ENCODE peak calls at places on chromosome 13, in nine cellular contexts. One of them, this sample, is unnamed.

GRCh38 chr13:109114991-109115390 is 485.6 kb downstream of the MYO16 start:
- DNase-seq in thoracic aorta: no peak
- DNase-seq in GM23248: no peak
- DNase-seq in stimulated activated CD4-positive, alpha-beta T cell treated with anti-CD3 and anti-CD28 coated beads, Interleukin-12 subunit alpha, Interleukin-12 subunit beta, amount 100 ng/mL, for 4 hours: no peak
- DNase-seq in heart right ventricle: no peak
- DNase-seq in left ventricle myocardium inferior: no peak
- DNase-seq in activated naive CD4-positive, alpha-beta T cell treated with anti-CD3 and anti-CD28 coated beads, Interleukin-2, amount 50 U/mL, for 72 hours: no peak
- DNase-seq in Peyer's patch: no peak
- DNase-seq in AG04450: no peak
- DNase-seq in this sample: no peak

GRCh38 chr13:80214521-80214941 is 126.4 kb downstream of the SPRY2 start:
- DNase-seq in heart right ventricle: no peak
- DNase-seq in thoracic aorta: no peak
- DNase-seq in left ventricle myocardium inferior: no peak
- DNase-seq in Peyer's patch: no peak
- DNase-seq in activated naive CD4-positive, alpha-beta T cell treated with anti-CD3 and anti-CD28 coated beads, Interleukin-2, amount 50 U/mL, for 72 hours: no peak
- DNase-seq in stimulated activated CD4-positive, alpha-beta T cell treated with anti-CD3 and anti-CD28 coated beads, Interleukin-12 subunit alpha, Interleukin-12 subunit beta, amount 100 ng/mL, for 4 hours: no peak
- DNase-seq in AG04450: peak
- DNase-seq in GM23248: no peak
- DNase-seq in this sample: no peak

GRCh38 chr13:113373811-113374485 is 10.0 kb upstream of the GRTP1 start:
- DNase-seq in left ventricle myocardium inferior: no peak
- DNase-seq in thoracic aorta: no peak
- DNase-seq in activated naive CD4-positive, alpha-beta T cell treated with anti-CD3 and anti-CD28 coated beads, Interleukin-2, amount 50 U/mL, for 72 hours: no peak
- DNase-seq in AG04450: no peak
- DNase-seq in GM23248: no peak
- DNase-seq in stimulated activated CD4-positive, alpha-beta T cell treated with anti-CD3 and anti-CD28 coated beads, Interleukin-12 subunit alpha, Interleukin-12 subunit beta, amount 100 ng/mL, for 4 hours: no peak
- DNase-seq in Peyer's patch: no peak
- DNase-seq in heart right ventricle: no peak
- DNase-seq in this sample: no peak

GRCh38 chr13:27309401-27309958 is 38.9 kb downstream of the RASL11A start:
- DNase-seq in Peyer's patch: no peak
- DNase-seq in GM23248: no peak
- DNase-seq in AG04450: no peak
- DNase-seq in left ventricle myocardium inferior: no peak
- DNase-seq in thoracic aorta: no peak
- DNase-seq in heart right ventricle: no peak
- DNase-seq in activated naive CD4-positive, alpha-beta T cell treated with anti-CD3 and anti-CD28 coated beads, Interleukin-2, amount 50 U/mL, for 72 hours: no peak
- DNase-seq in stimulated activated CD4-positive, alpha-beta T cell treated with anti-CD3 and anti-CD28 coated beads, Interleukin-12 subunit alpha, Interleukin-12 subunit beta, amount 100 ng/mL, for 4 hours: no peak
- DNase-seq in this sample: no peak

GRCh38 chr13:102312841-102313240 is 89.0 kb downstream of the FGF14 start:
- DNase-seq in heart right ventricle: no peak
- DNase-seq in GM23248: no peak
- DNase-seq in activated naive CD4-positive, alpha-beta T cell treated with anti-CD3 and anti-CD28 coated beads, Interleukin-2, amount 50 U/mL, for 72 hours: no peak
- DNase-seq in AG04450: no peak
- DNase-seq in Peyer's patch: no peak
- DNase-seq in thoracic aorta: no peak
- DNase-seq in stimulated activated CD4-positive, alpha-beta T cell treated with anti-CD3 and anti-CD28 coated beads, Interleukin-12 subunit alpha, Interleukin-12 subunit beta, amount 100 ng/mL, for 4 hours: no peak
- DNase-seq in left ventricle myocardium inferior: no peak
- DNase-seq in this sample: no peak

GRCh38 chr13:22357132-22357531 is 686.3 kb downstream of the FGF9 start:
- DNase-seq in AG04450: no peak
- DNase-seq in Peyer's patch: no peak
- DNase-seq in stimulated activated CD4-positive, alpha-beta T cell treated with anti-CD3 and anti-CD28 coated beads, Interleukin-12 subunit alpha, Interleukin-12 subunit beta, amount 100 ng/mL, for 4 hours: no peak
- DNase-seq in thoracic aorta: no peak
- DNase-seq in left ventricle myocardium inferior: no peak
- DNase-seq in heart right ventricle: no peak
- DNase-seq in GM23248: no peak
- DNase-seq in activated naive CD4-positive, alpha-beta T cell treated with anti-CD3 and anti-CD28 coated beads, Interleukin-2, amount 50 U/mL, for 72 hours: no peak
- DNase-seq in this sample: no peak

GRCh38 chr13:110541526-110541920 is 20.0 kb downstream of the RAB20 start:
- DNase-seq in left ventricle myocardium inferior: no peak
- DNase-seq in GM23248: peak
- DNase-seq in thoracic aorta: no peak
- DNase-seq in Peyer's patch: peak
- DNase-seq in heart right ventricle: no peak
- DNase-seq in AG04450: no peak
- DNase-seq in activated naive CD4-positive, alpha-beta T cell treated with anti-CD3 and anti-CD28 coated beads, Interleukin-2, amount 50 U/mL, for 72 hours: no peak
- DNase-seq in stimulated activated CD4-positive, alpha-beta T cell treated with anti-CD3 and anti-CD28 coated beads, Interleukin-12 subunit alpha, Interleukin-12 subunit beta, amount 100 ng/mL, for 4 hours: no peak
- DNase-seq in this sample: no peak

GRCh38 chr13:25980255-25980654 is 71.6 kb downstream of the SHISA2 start:
- DNase-seq in thoracic aorta: no peak
- DNase-seq in AG04450: no peak
- DNase-seq in heart right ventricle: no peak
- DNase-seq in activated naive CD4-positive, alpha-beta T cell treated with anti-CD3 and anti-CD28 coated beads, Interleukin-2, amount 50 U/mL, for 72 hours: no peak
- DNase-seq in Peyer's patch: no peak
- DNase-seq in stimulated activated CD4-positive, alpha-beta T cell treated with anti-CD3 and anti-CD28 coated beads, Interleukin-12 subunit alpha, Interleukin-12 subunit beta, amount 100 ng/mL, for 4 hours: no peak
- DNase-seq in left ventricle myocardium inferior: no peak
- DNase-seq in GM23248: peak
- DNase-seq in this sample: no peak

GRCh38 chr13:31008400-31009115 is 76.1 kb downstream of the TEX26 start:
- DNase-seq in left ventricle myocardium inferior: no peak
- DNase-seq in heart right ventricle: no peak
- DNase-seq in activated naive CD4-positive, alpha-beta T cell treated with anti-CD3 and anti-CD28 coated beads, Interleukin-2, amount 50 U/mL, for 72 hours: no peak
- DNase-seq in AG04450: no peak
- DNase-seq in GM23248: no peak
- DNase-seq in Peyer's patch: no peak
- DNase-seq in stimulated activated CD4-positive, alpha-beta T cell treated with anti-CD3 and anti-CD28 coated beads, Interleukin-12 subunit alpha, Interleukin-12 subunit beta, amount 100 ng/mL, for 4 hours: no peak
- DNase-seq in thoracic aorta: no peak
- DNase-seq in this sample: no peak

GRCh38 chr13:110760611-110761010 is 47.1 kb downstream of the ING1 start:
- DNase-seq in GM23248: no peak
- DNase-seq in AG04450: no peak
- DNase-seq in thoracic aorta: no peak
- DNase-seq in Peyer's patch: no peak
- DNase-seq in left ventricle myocardium inferior: no peak
- DNase-seq in activated naive CD4-positive, alpha-beta T cell treated with anti-CD3 and anti-CD28 coated beads, Interleukin-2, amount 50 U/mL, for 72 hours: no peak
- DNase-seq in stimulated activated CD4-positive, alpha-beta T cell treated with anti-CD3 and anti-CD28 coated beads, Interleukin-12 subunit alpha, Interleukin-12 subunit beta, amount 100 ng/mL, for 4 hours: no peak
- DNase-seq in heart right ventricle: no peak
- DNase-seq in this sample: no peak

GRCh38 chr13:100546713-100547405 is 41.7 kb downstream of the GGACT start:
- DNase-seq in thoracic aorta: no peak
- DNase-seq in AG04450: no peak
- DNase-seq in heart right ventricle: no peak
- DNase-seq in activated naive CD4-positive, alpha-beta T cell treated with anti-CD3 and anti-CD28 coated beads, Interleukin-2, amount 50 U/mL, for 72 hours: no peak
- DNase-seq in stimulated activated CD4-positive, alpha-beta T cell treated with anti-CD3 and anti-CD28 coated beads, Interleukin-12 subunit alpha, Interleukin-12 subunit beta, amount 100 ng/mL, for 4 hours: no peak
- DNase-seq in GM23248: no peak
- DNase-seq in Peyer's patch: peak
- DNase-seq in left ventricle myocardium inferior: no peak
- DNase-seq in this sample: no peak

GRCh38 chr13:25292301-25292700 is 5.0 kb upstream of the MTMR6 start:
- DNase-seq in left ventricle myocardium inferior: no peak
- DNase-seq in stimulated activated CD4-positive, alpha-beta T cell treated with anti-CD3 and anti-CD28 coated beads, Interleukin-12 subunit alpha, Interleukin-12 subunit beta, amount 100 ng/mL, for 4 hours: no peak
- DNase-seq in AG04450: no peak
- DNase-seq in GM23248: no peak
- DNase-seq in heart right ventricle: no peak
- DNase-seq in thoracic aorta: no peak
- DNase-seq in Peyer's patch: no peak
- DNase-seq in activated naive CD4-positive, alpha-beta T cell treated with anti-CD3 and anti-CD28 coated beads, Interleukin-2, amount 50 U/mL, for 72 hours: no peak
- DNase-seq in this sample: peak

GRCh38 chr13:68719815-68720214 is 1387.8 kb upstream of the ATXN8OS start:
- DNase-seq in thoracic aorta: no peak
- DNase-seq in heart right ventricle: no peak
- DNase-seq in stimulated activated CD4-positive, alpha-beta T cell treated with anti-CD3 and anti-CD28 coated beads, Interleukin-12 subunit alpha, Interleukin-12 subunit beta, amount 100 ng/mL, for 4 hours: no peak
- DNase-seq in AG04450: no peak
- DNase-seq in activated naive CD4-positive, alpha-beta T cell treated with anti-CD3 and anti-CD28 coated beads, Interleukin-2, amount 50 U/mL, for 72 hours: no peak
- DNase-seq in Peyer's patch: no peak
- DNase-seq in left ventricle myocardium inferior: no peak
- DNase-seq in GM23248: no peak
- DNase-seq in this sample: peak

GRCh38 chr13:28819748-28820098 is 416 bp upstream of the MTUS2 start:
- DNase-seq in AG04450: no peak
- DNase-seq in thoracic aorta: no peak
- DNase-seq in stimulated activated CD4-positive, alpha-beta T cell treated with anti-CD3 and anti-CD28 coated beads, Interleukin-12 subunit alpha, Interleukin-12 subunit beta, amount 100 ng/mL, for 4 hours: peak
- DNase-seq in activated naive CD4-positive, alpha-beta T cell treated with anti-CD3 and anti-CD28 coated beads, Interleukin-2, amount 50 U/mL, for 72 hours: peak
- DNase-seq in Peyer's patch: peak
- DNase-seq in GM23248: peak
- DNase-seq in heart right ventricle: peak
- DNase-seq in left ventricle myocardium inferior: peak
- DNase-seq in this sample: peak

GRCh38 chr13:93217701-93218100 is 8.9 kb upstream of the GPC6 start:
- DNase-seq in heart right ventricle: no peak
- DNase-seq in Peyer's patch: no peak
- DNase-seq in activated naive CD4-positive, alpha-beta T cell treated with anti-CD3 and anti-CD28 coated beads, Interleukin-2, amount 50 U/mL, for 72 hours: no peak
- DNase-seq in left ventricle myocardium inferior: no peak
- DNase-seq in GM23248: peak
- DNase-seq in AG04450: no peak
- DNase-seq in thoracic aorta: no peak
- DNase-seq in stimulated activated CD4-positive, alpha-beta T cell treated with anti-CD3 and anti-CD28 coated beads, Interleukin-12 subunit alpha, Interleukin-12 subunit beta, amount 100 ng/mL, for 4 hours: no peak
- DNase-seq in this sample: no peak

GRCh38 chr13:82323101-82323500 is 1559.2 kb downstream of the SLITRK1 start:
- DNase-seq in thoracic aorta: no peak
- DNase-seq in heart right ventricle: no peak
- DNase-seq in GM23248: no peak
- DNase-seq in Peyer's patch: no peak
- DNase-seq in stimulated activated CD4-positive, alpha-beta T cell treated with anti-CD3 and anti-CD28 coated beads, Interleukin-12 subunit alpha, Interleukin-12 subunit beta, amount 100 ng/mL, for 4 hours: no peak
- DNase-seq in left ventricle myocardium inferior: no peak
- DNase-seq in activated naive CD4-positive, alpha-beta T cell treated with anti-CD3 and anti-CD28 coated beads, Interleukin-2, amount 50 U/mL, for 72 hours: no peak
- DNase-seq in AG04450: no peak
- DNase-seq in this sample: no peak

GRCh38 chr13:37492741-37493514 is 105.6 kb downstream of the POSTN start:
- DNase-seq in Peyer's patch: no peak
- DNase-seq in AG04450: peak
- DNase-seq in GM23248: peak
- DNase-seq in left ventricle myocardium inferior: no peak
- DNase-seq in stimulated activated CD4-positive, alpha-beta T cell treated with anti-CD3 and anti-CD28 coated beads, Interleukin-12 subunit alpha, Interleukin-12 subunit beta, amount 100 ng/mL, for 4 hours: no peak
- DNase-seq in activated naive CD4-positive, alpha-beta T cell treated with anti-CD3 and anti-CD28 coated beads, Interleukin-2, amount 50 U/mL, for 72 hours: no peak
- DNase-seq in thoracic aorta: no peak
- DNase-seq in heart right ventricle: no peak
- DNase-seq in this sample: no peak

GRCh38 chr13:32537580-32538233 is 888 bp downstream of the N4BP2L2 start:
- DNase-seq in heart right ventricle: peak
- DNase-seq in GM23248: peak
- DNase-seq in thoracic aorta: no peak
- DNase-seq in left ventricle myocardium inferior: peak
- DNase-seq in stimulated activated CD4-positive, alpha-beta T cell treated with anti-CD3 and anti-CD28 coated beads, Interleukin-12 subunit alpha, Interleukin-12 subunit beta, amount 100 ng/mL, for 4 hours: peak
- DNase-seq in activated naive CD4-positive, alpha-beta T cell treated with anti-CD3 and anti-CD28 coated beads, Interleukin-2, amount 50 U/mL, for 72 hours: peak
- DNase-seq in AG04450: no peak
- DNase-seq in Peyer's patch: peak
- DNase-seq in this sample: no peak

GRCh38 chr13:49113526-49114286 is 106.4 kb upstream of the MLNR start:
- DNase-seq in activated naive CD4-positive, alpha-beta T cell treated with anti-CD3 and anti-CD28 coated beads, Interleukin-2, amount 50 U/mL, for 72 hours: no peak
- DNase-seq in AG04450: peak
- DNase-seq in Peyer's patch: no peak
- DNase-seq in thoracic aorta: no peak
- DNase-seq in heart right ventricle: no peak
- DNase-seq in stimulated activated CD4-positive, alpha-beta T cell treated with anti-CD3 and anti-CD28 coated beads, Interleukin-12 subunit alpha, Interleukin-12 subunit beta, amount 100 ng/mL, for 4 hours: no peak
- DNase-seq in left ventricle myocardium inferior: no peak
- DNase-seq in GM23248: peak
- DNase-seq in this sample: no peak

GRCh38 chr13:33480561-33480960 is 195.0 kb upstream of the STARD13 start:
- DNase-seq in Peyer's patch: no peak
- DNase-seq in left ventricle myocardium inferior: no peak
- DNase-seq in AG04450: no peak
- DNase-seq in thoracic aorta: no peak
- DNase-seq in stimulated activated CD4-positive, alpha-beta T cell treated with anti-CD3 and anti-CD28 coated beads, Interleukin-12 subunit alpha, Interleukin-12 subunit beta, amount 100 ng/mL, for 4 hours: no peak
- DNase-seq in heart right ventricle: no peak
- DNase-seq in GM23248: peak
- DNase-seq in activated naive CD4-positive, alpha-beta T cell treated with anti-CD3 and anti-CD28 coated beads, Interleukin-2, amount 50 U/mL, for 72 hours: no peak
- DNase-seq in this sample: no peak

GRCh38 chr13:48975926-48976676 is 389 bp downstream of the FNDC3A start:
- DNase-seq in thoracic aorta: peak
- DNase-seq in AG04450: peak
- DNase-seq in GM23248: peak
- DNase-seq in Peyer's patch: peak
- DNase-seq in stimulated activated CD4-positive, alpha-beta T cell treated with anti-CD3 and anti-CD28 coated beads, Interleukin-12 subunit alpha, Interleukin-12 subunit beta, amount 100 ng/mL, for 4 hours: peak
- DNase-seq in activated naive CD4-positive, alpha-beta T cell treated with anti-CD3 and anti-CD28 coated beads, Interleukin-2, amount 50 U/mL, for 72 hours: peak
- DNase-seq in heart right ventricle: peak
- DNase-seq in left ventricle myocardium inferior: peak
- DNase-seq in this sample: peak

GRCh38 chr13:50400035-50400726 is 384.9 kb downstream of the KCNRG start:
- DNase-seq in AG04450: no peak
- DNase-seq in stimulated activated CD4-positive, alpha-beta T cell treated with anti-CD3 and anti-CD28 coated beads, Interleukin-12 subunit alpha, Interleukin-12 subunit beta, amount 100 ng/mL, for 4 hours: no peak
- DNase-seq in heart right ventricle: peak
- DNase-seq in activated naive CD4-positive, alpha-beta T cell treated with anti-CD3 and anti-CD28 coated beads, Interleukin-2, amount 50 U/mL, for 72 hours: no peak
- DNase-seq in left ventricle myocardium inferior: peak
- DNase-seq in Peyer's patch: no peak
- DNase-seq in thoracic aorta: no peak
- DNase-seq in GM23248: no peak
- DNase-seq in this sample: no peak

GRCh38 chr13:27967203-27967735 is 1.8 kb downstream of the CDX2 start:
- DNase-seq in Peyer's patch: no peak
- DNase-seq in heart right ventricle: no peak
- DNase-seq in left ventricle myocardium inferior: no peak
- DNase-seq in stimulated activated CD4-positive, alpha-beta T cell treated with anti-CD3 and anti-CD28 coated beads, Interleukin-12 subunit alpha, Interleukin-12 subunit beta, amount 100 ng/mL, for 4 hours: no peak
- DNase-seq in GM23248: no peak
- DNase-seq in activated naive CD4-positive, alpha-beta T cell treated with anti-CD3 and anti-CD28 coated beads, Interleukin-2, amount 50 U/mL, for 72 hours: no peak
- DNase-seq in AG04450: no peak
- DNase-seq in thoracic aorta: no peak
- DNase-seq in this sample: peak

GRCh38 chr13:78603240-78603947 is at the start of gene POU4F1:
- DNase-seq in left ventricle myocardium inferior: peak
- DNase-seq in Peyer's patch: peak
- DNase-seq in stimulated activated CD4-positive, alpha-beta T cell treated with anti-CD3 and anti-CD28 coated beads, Interleukin-12 subunit alpha, Interleukin-12 subunit beta, amount 100 ng/mL, for 4 hours: peak
- DNase-seq in GM23248: no peak
- DNase-seq in thoracic aorta: no peak
- DNase-seq in activated naive CD4-positive, alpha-beta T cell treated with anti-CD3 and anti-CD28 coated beads, Interleukin-2, amount 50 U/mL, for 72 hours: peak
- DNase-seq in AG04450: no peak
- DNase-seq in heart right ventricle: peak
- DNase-seq in this sample: peak

GRCh38 chr13:24386816-24387708 is 77.7 kb downstream of the C1QTNF9 start:
- DNase-seq in Peyer's patch: no peak
- DNase-seq in activated naive CD4-positive, alpha-beta T cell treated with anti-CD3 and anti-CD28 coated beads, Interleukin-2, amount 50 U/mL, for 72 hours: no peak
- DNase-seq in heart right ventricle: no peak
- DNase-seq in thoracic aorta: no peak
- DNase-seq in AG04450: no peak
- DNase-seq in left ventricle myocardium inferior: no peak
- DNase-seq in stimulated activated CD4-positive, alpha-beta T cell treated with anti-CD3 and anti-CD28 coated beads, Interleukin-12 subunit alpha, Interleukin-12 subunit beta, amount 100 ng/mL, for 4 hours: no peak
- DNase-seq in GM23248: no peak
- DNase-seq in this sample: no peak

GRCh38 chr13:49527123-49527522 is 31.4 kb downstream of the PHF11 start:
- DNase-seq in activated naive CD4-positive, alpha-beta T cell treated with anti-CD3 and anti-CD28 coated beads, Interleukin-2, amount 50 U/mL, for 72 hours: no peak
- DNase-seq in stimulated activated CD4-positive, alpha-beta T cell treated with anti-CD3 and anti-CD28 coated beads, Interleukin-12 subunit alpha, Interleukin-12 subunit beta, amount 100 ng/mL, for 4 hours: no peak
- DNase-seq in heart right ventricle: peak
- DNase-seq in left ventricle myocardium inferior: peak
- DNase-seq in thoracic aorta: no peak
- DNase-seq in AG04450: no peak
- DNase-seq in GM23248: no peak
- DNase-seq in Peyer's patch: no peak
- DNase-seq in this sample: peak

GRCh38 chr13:48585456-48585840 is 52.6 kb upstream of the RCBTB2 start:
- DNase-seq in activated naive CD4-positive, alpha-beta T cell treated with anti-CD3 and anti-CD28 coated beads, Interleukin-2, amount 50 U/mL, for 72 hours: no peak
- DNase-seq in thoracic aorta: no peak
- DNase-seq in left ventricle myocardium inferior: no peak
- DNase-seq in stimulated activated CD4-positive, alpha-beta T cell treated with anti-CD3 and anti-CD28 coated beads, Interleukin-12 subunit alpha, Interleukin-12 subunit beta, amount 100 ng/mL, for 4 hours: no peak
- DNase-seq in heart right ventricle: no peak
- DNase-seq in GM23248: peak
- DNase-seq in Peyer's patch: no peak
- DNase-seq in AG04450: no peak
- DNase-seq in this sample: peak

GRCh38 chr13:99982741-99983400 is 1.3 kb downstream of the ZIC2 start:
- DNase-seq in heart right ventricle: no peak
- DNase-seq in AG04450: no peak
- DNase-seq in Peyer's patch: no peak
- DNase-seq in activated naive CD4-positive, alpha-beta T cell treated with anti-CD3 and anti-CD28 coated beads, Interleukin-2, amount 50 U/mL, for 72 hours: peak
- DNase-seq in left ventricle myocardium inferior: no peak
- DNase-seq in thoracic aorta: no peak
- DNase-seq in stimulated activated CD4-positive, alpha-beta T cell treated with anti-CD3 and anti-CD28 coated beads, Interleukin-12 subunit alpha, Interleukin-12 subunit beta, amount 100 ng/mL, for 4 hours: no peak
- DNase-seq in GM23248: no peak
- DNase-seq in this sample: peak

GRCh38 chr13:45220403-45220802 is 19.6 kb upstream of the KCTD4 start:
- DNase-seq in left ventricle myocardium inferior: no peak
- DNase-seq in thoracic aorta: no peak
- DNase-seq in stimulated activated CD4-positive, alpha-beta T cell treated with anti-CD3 and anti-CD28 coated beads, Interleukin-12 subunit alpha, Interleukin-12 subunit beta, amount 100 ng/mL, for 4 hours: no peak
- DNase-seq in activated naive CD4-positive, alpha-beta T cell treated with anti-CD3 and anti-CD28 coated beads, Interleukin-2, amount 50 U/mL, for 72 hours: no peak
- DNase-seq in heart right ventricle: no peak
- DNase-seq in GM23248: no peak
- DNase-seq in Peyer's patch: no peak
- DNase-seq in AG04450: no peak
- DNase-seq in this sample: no peak

GRCh38 chr13:99356216-99357089 is 49.3 kb upstream of the GPR183 start:
- DNase-seq in Peyer's patch: peak
- DNase-seq in activated naive CD4-positive, alpha-beta T cell treated with anti-CD3 and anti-CD28 coated beads, Interleukin-2, amount 50 U/mL, for 72 hours: peak
- DNase-seq in GM23248: peak
- DNase-seq in left ventricle myocardium inferior: no peak
- DNase-seq in AG04450: peak
- DNase-seq in thoracic aorta: no peak
- DNase-seq in heart right ventricle: peak
- DNase-seq in stimulated activated CD4-positive, alpha-beta T cell treated with anti-CD3 and anti-CD28 coated beads, Interleukin-12 subunit alpha, Interleukin-12 subunit beta, amount 100 ng/mL, for 4 hours: no peak
- DNase-seq in this sample: peak

GRCh38 chr13:39516140-39516539 is 86.9 kb downstream of the LHFPL6 start:
- DNase-seq in left ventricle myocardium inferior: no peak
- DNase-seq in activated naive CD4-positive, alpha-beta T cell treated with anti-CD3 and anti-CD28 coated beads, Interleukin-2, amount 50 U/mL, for 72 hours: no peak
- DNase-seq in heart right ventricle: no peak
- DNase-seq in thoracic aorta: no peak
- DNase-seq in Peyer's patch: no peak
- DNase-seq in stimulated activated CD4-positive, alpha-beta T cell treated with anti-CD3 and anti-CD28 coated beads, Interleukin-12 subunit alpha, Interleukin-12 subunit beta, amount 100 ng/mL, for 4 hours: no peak
- DNase-seq in GM23248: peak
- DNase-seq in AG04450: no peak
- DNase-seq in this sample: no peak